ENCODE peak calls at places on chromosomes 13 and 19, in four cellular contexts. N is suprapubic skin, O is cardiac muscle cell, V is psoas muscle. I is an unnamed sample.

GRCh38 chr19:47446534-47447469 is 24.9 kb downstream of the SLC8A2 start:
- DNase-seq in N (no peak), O (peak), V (no peak), I (no peak)

GRCh38 chr19:2487780-2488330 is 11.9 kb downstream of the GADD45B start:
- DNase-seq in N (no peak), O (no peak), V (no peak), I (no peak)

GRCh38 chr13:21568854-21569253 is 35.1 kb downstream of the MICU2 start:
- DNase-seq in N (no peak), O (no peak), V (no peak), I (no peak)

GRCh38 chr19:48627865-48628314 is 8.6 kb downstream of the SPHK2 start:
- DNase-seq in N (no peak), O (no peak), V (no peak), I (no peak)

GRCh38 chr19:33434886-33435705 is 61.6 kb downstream of the CEBPG start:
- DNase-seq in N (no peak), O (peak), V (no peak), I (no peak)

GRCh38 chr13:26562538-26562890 is 5.0 kb downstream of the WASF3 start:
- DNase-seq in N (no peak), O (no peak), V (no peak), I (no peak)

GRCh38 chr13:33080962-33081655 is 64.9 kb downstream of the KL start:
- DNase-seq in N (no peak), O (peak), V (no peak), I (no peak)

GRCh38 chr19:53466726-53467125 is 807 bp upstream of the ZNF813 start:
- DNase-seq in N (no peak), O (no peak), V (no peak), I (no peak)

GRCh38 chr19:17860331-17860992 is 752 bp downstream of the RPL18A start:
- DNase-seq in N (no peak), O (no peak), V (no peak), I (no peak)

GRCh38 chr19:17242431-17243208 is 3.1 kb downstream of the NR2F6 start:
- DNase-seq in N (no peak), O (no peak), V (no peak), I (no peak)

GRCh38 chr13:108226184-108226583 is 8.0 kb downstream of the ABHD13 start:
- DNase-seq in N (no peak), O (no peak), V (no peak), I (no peak)

GRCh38 chr13:41581884-41582547 is 124.7 kb downstream of the RGCC start:
- DNase-seq in N (no peak), O (peak), V (no peak), I (no peak)

GRCh38 chr13:47904239-47904638 is 96.8 kb downstream of the SUCLA2 start:
- DNase-seq in N (no peak), O (no peak), V (no peak), I (no peak)

GRCh38 chr13:25149670-25150069 is 22.4 kb downstream of the AMER2 start:
- DNase-seq in N (no peak), O (no peak), V (no peak), I (no peak)

GRCh38 chr13:42548731-42549554 is 25.0 kb upstream of the TNFSF11 start:
- DNase-seq in N (no peak), O (peak), V (no peak), I (no peak)

GRCh38 chr13:109422163-109422562 is 364.2 kb downstream of the IRS2 start:
- DNase-seq in N (no peak), O (no peak), V (no peak), I (no peak)

GRCh38 chr19:3986260-3987041 is 1.2 kb upstream of the EEF2 start:
- DNase-seq in N (no peak), O (peak), V (peak), I (no peak)

GRCh38 chr13:110759710-110760109 is 46.2 kb downstream of the ING1 start:
- DNase-seq in N (no peak), O (peak), V (no peak), I (no peak)

GRCh38 chr13:21164631-21165030 is 11.7 kb downstream of the SKA3 start:
- DNase-seq in N (no peak), O (no peak), V (no peak), I (no peak)

GRCh38 chr19:58261968-58262921 is 16.5 kb upstream of the ZNF8 start:
- DNase-seq in N (no peak), O (no peak), V (no peak), I (no peak)

GRCh38 chr13:52428295-52428694 is 22.1 kb downstream of the VPS36 start:
- DNase-seq in N (no peak), O (peak), V (no peak), I (no peak)

GRCh38 chr13:28872427-28873176 is 52.5 kb downstream of the MTUS2 start:
- DNase-seq in N (no peak), O (no peak), V (no peak), I (no peak)
- H3K27ac ChIP-seq in N (no peak), O (no peak), V (no peak), I (no peak)

DNA sequence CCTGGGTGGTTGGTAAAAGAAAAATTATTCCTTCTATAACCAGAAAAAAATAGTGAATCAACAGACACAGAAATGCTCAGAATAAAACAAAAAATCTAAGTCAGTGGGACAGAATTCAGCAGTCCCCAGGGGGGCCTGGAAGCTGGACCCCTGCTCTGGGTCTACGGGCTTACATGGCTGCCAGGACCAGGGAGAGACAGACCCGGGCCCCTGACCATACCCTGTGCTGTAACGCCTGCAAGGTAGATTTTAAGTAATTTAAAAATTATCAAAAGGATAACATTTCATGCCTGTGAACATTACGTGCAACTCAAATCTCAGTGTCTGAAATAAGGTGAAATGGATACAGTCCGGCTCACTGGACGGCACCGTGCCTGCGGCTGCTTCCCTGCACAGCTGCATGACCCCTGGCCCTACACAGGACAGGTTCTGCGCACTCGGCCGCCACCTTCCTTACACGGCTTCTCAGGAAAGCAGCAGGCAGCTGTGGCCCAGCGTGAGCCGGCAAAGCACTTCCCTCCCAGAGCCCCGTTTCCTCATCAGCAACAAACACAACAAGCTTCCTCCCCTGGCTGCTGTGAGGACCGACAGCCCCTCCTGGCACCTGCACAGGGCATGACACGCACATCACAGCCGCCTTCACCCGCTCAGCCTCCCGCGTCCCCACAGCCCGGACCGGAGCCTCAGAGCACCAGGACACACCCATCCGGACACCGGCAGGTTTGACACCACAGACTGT is 22.2 kb downstream of the RASA3 start:
- DNase-seq in N (peak), O (no peak), V (peak), I (no peak)
- TF ChIP-seq CTCF in N (no peak), O (no peak), V (no peak), I (no peak)

DNA sequence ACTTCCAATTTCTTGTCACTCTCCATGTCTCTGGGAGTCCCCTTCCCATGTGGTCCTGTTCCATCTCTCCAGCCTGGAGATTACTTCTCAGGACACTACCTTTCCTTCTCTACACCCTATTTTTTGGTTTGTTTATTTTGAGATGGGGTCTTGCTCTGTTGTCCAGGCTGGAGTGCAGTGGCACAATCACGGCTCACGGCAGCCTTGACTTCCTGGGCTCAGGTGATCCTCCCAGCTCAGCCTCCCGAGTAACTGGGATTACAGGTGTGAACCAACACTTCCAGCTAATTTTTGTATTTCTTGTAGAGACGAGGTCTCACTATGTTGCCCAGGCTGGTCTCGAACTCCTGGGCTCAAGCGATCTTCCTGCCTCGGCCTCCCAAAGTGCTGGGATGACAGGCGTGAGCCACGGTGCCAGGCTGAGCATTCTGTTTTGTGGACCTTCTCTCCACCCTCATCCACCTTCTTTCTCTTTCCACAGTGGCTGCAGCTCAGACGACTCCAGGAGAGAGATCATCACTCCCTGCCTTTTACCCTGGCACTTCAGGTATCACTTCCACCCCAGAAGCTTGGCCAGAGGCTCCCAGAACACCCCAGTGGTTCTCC is 644 bp downstream of the HCST start:
- DNase-seq in N (no peak), O (no peak), V (no peak), I (no peak)
- H3K4me3 ChIP-seq in N (peak), O (no peak), V (peak), I (peak)

GRCh38 chr13:95678967-95679366 is 2.0 kb downstream of the DNAJC3 start:
- DNase-seq in N (no peak), O (no peak), V (no peak), I (no peak)

GRCh38 chr13:95679722-95680121 is 2.8 kb downstream of the DNAJC3 start:
- DNase-seq in N (no peak), O (no peak), V (no peak), I (no peak)

GRCh38 chr13:95676775-95677563 is at the start of gene DNAJC3:
- DNase-seq in N (peak), O (peak), V (peak), I (peak)

GRCh38 chr13:95676100-95676774 is 702 bp upstream of the DNAJC3 start:
- DNase-seq in N (no peak), O (peak), V (no peak), I (no peak)

DNA sequence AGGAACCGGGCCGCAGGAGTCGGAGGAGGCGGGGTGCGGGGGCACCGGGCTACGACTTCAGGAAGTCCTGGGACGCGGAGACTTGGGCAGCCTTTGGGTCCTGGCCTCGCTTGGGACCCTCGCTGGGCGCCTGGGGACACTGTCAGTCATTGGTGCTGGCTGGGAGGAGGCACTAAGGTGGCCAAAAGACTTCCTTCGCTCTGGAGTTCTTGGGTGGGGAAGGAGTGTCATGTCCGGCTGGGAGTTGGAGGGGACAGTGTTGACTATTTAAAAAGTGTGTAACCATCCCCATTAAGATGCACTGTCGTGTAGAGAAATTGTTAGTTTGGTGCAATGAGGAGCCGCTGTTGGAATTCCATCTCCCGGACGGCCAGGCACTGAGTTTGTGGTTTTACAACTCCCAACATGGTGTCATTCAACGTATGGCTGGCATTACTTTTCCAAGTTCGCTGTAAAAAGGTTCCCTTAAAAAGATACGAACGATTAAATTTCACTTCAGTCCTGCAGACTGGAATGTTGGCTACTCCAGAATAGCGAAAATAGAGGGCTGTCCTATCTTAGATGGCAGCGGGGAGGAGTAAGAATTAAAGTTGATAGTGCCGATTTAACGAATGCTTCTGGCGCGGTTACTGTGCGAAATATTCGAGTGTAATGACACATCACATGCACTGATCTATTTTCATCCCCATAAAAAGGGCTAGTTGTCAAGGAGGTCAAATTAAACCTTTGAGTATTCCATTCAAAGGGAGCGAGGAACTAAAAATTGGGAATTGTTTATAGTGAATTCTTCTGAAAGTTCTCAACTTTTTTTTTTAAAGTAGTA is 836 bp downstream of the DNAJC3 start:
- DNase-seq in N (peak), O (peak), V (no peak), I (no peak)
- H3K27ac ChIP-seq in N (peak), O (peak), V (peak), I (peak)

GRCh38 chr13:63274772-63275171 is 1859.1 kb upstream of the PCDH20 start:
- DNase-seq in N (no peak), O (no peak), V (no peak), I (no peak)

GRCh38 chr13:63279136-63279535 is 1863.5 kb upstream of the PCDH20 start:
- DNase-seq in N (no peak), O (no peak), V (no peak), I (no peak)
- TF ChIP-seq CTCF in N (no peak), O (no peak), V (no peak), I (no peak)

GRCh38 chr13:113897161-113897560 is 33.3 kb upstream of the GAS6 start:
- DNase-seq in N (no peak), O (peak), V (no peak), I (peak)

GRCh38 chr13:113900646-113901045 is 36.8 kb upstream of the GAS6 start:
- DNase-seq in N (no peak), O (no peak), V (no peak), I (no peak)

GRCh38 chr13:113898391-113898790 is 34.5 kb upstream of the GAS6 start:
- DNase-seq in N (no peak), O (no peak), V (no peak), I (no peak)

GRCh38 chr13:113895436-113895835 is 31.6 kb upstream of the GAS6 start:
- DNase-seq in N (no peak), O (peak), V (no peak), I (no peak)

GRCh38 chr13:113897966-113898365 is 34.1 kb upstream of the GAS6 start:
- DNase-seq in N (no peak), O (no peak), V (no peak), I (no peak)
- H3K4me3 ChIP-seq in N (no peak), O (no peak), V (no peak), I (no peak)

DNA sequence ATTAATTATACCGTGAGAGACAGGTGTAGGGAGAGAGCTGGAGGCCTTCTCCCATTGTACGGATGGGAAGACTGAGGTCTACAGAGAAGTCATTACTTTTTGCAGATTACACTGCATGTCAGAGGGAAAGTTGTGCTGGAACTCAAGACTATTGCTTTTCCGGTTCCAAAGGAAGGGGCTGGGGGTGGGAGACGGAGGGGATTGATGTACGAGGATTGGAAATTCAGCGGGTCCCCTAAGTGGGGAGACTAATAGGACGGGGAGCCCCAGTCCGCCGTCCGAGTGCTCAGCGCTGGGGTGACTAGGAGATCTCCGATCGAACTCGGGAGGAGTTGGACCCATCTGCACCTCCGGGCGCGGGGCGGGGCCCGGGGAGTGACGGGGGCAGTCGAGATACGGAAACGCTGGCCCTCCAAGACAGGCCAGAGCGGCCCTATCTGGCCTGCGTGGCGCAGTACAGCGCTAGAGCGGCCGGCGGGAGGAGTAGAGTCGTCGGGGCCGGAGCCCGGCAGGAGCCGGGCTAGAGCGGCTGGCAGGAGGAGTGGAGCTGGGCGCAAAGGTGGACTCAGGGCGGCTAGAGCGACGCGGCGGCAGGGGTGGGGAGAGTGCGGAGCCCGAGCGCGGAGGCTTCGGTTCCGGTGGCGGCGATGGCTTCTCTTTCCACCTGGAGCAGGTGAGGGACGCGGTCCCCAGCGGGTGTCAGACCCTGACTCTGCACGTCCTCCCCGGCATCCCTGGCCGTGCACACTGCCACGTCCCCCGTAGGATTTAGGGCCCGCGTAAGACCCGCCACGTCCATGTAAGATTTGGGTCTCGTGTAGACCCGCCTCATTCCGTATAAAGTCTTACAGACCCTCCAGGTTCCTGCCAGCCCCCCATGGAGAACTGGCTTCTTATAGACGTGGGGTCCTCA is 1.1 kb downstream of the ARHGEF1 start:
- DNase-seq in N (peak), O (peak), V (peak), I (peak)
- H3K27ac ChIP-seq in N (peak), O (no peak), V (peak), I (peak)